ENCODE peak calls at places on chromosomes 13 and 19, in eight cellular contexts. F is upper lobe of left lung, Y is mammary epithelial cell, G is neural progenitor cell, W is transverse colon, O is suprapubic skin, X is heart left ventricle, A is K562. S is an unnamed sample. For H3K4me1 and H3K27me3, the result is how much of the 10 kb centered on the place peaks cover.

GRCh38 chr13:71306821-71307220 is 560.2 kb downstream of the DACH1 start:
- DNase-seq in F (no peak), Y (no peak), G (peak), W (no peak), O (no peak), X (no peak), A (no peak), S (no peak)

GRCh38 chr19:41217741-41218140 is 1.3 kb upstream of the AXL start:
- DNase-seq in F (no peak), Y (no peak), G (no peak), W (no peak), O (no peak), X (no peak), A (no peak), S (no peak)

GRCh38 chr13:36919206-36919832 is 719 bp downstream of the SMAD9 start:
- DNase-seq in F (peak), Y (peak), G (peak), W (peak), O (no peak), X (peak), A (no peak), S (peak)

GRCh38 chr13:77267362-77267761 is 59.5 kb downstream of the MYCBP2 start:
- DNase-seq in F (no peak), Y (no peak), G (no peak), W (no peak), O (no peak), X (no peak), A (no peak), S (no peak)

GRCh38 chr19:5369962-5370367 is 29.4 kb upstream of the PTPRS start:
- DNase-seq in F (no peak), Y (no peak), G (peak), W (peak), O (no peak), X (no peak), A (peak), S (peak)

GRCh38 chr19:49434907-49435577 is 6.3 kb downstream of the SLC17A7 start:
- DNase-seq in F (no peak), Y (no peak), G (no peak), W (no peak), O (peak), X (no peak), A (peak), S (no peak)

GRCh38 chr19:7294571-7295212 is 478 bp upstream of the INSR start:
- DNase-seq in F (peak), Y (peak), G (peak), W (peak), O (peak), X (peak), A (peak), S (peak)

GRCh38 chr13:33644607-33645543 is 173.1 kb upstream of the RFC3 start:
- DNase-seq in F (no peak), Y (peak), G (no peak), W (no peak), O (no peak), X (peak), A (no peak), S (no peak)

GRCh38 chr13:95956589-95957148 is 96.5 kb downstream of the UGGT2 start:
- DNase-seq in F (no peak), Y (peak), G (no peak), W (no peak), O (no peak), X (no peak), A (peak), S (no peak)

GRCh38 chr13:49814551-49815270 is 22.2 kb upstream of the KPNA3 start:
- DNase-seq in F (no peak), Y (no peak), G (no peak), W (no peak), O (no peak), X (no peak), A (no peak), S (no peak)

GRCh38 chr13:28872427-28873176 is 52.5 kb downstream of the MTUS2 start:
- DNase-seq in F (no peak), Y (no peak), G (no peak), W (no peak), O (no peak), X (no peak), A (no peak), S (no peak)

GRCh38 chr13:40288259-40288658 is 378.2 kb downstream of the FOXO1 start:
- DNase-seq in F (no peak), Y (no peak), G (no peak), W (no peak), O (no peak), X (no peak), A (no peak), S (no peak)

GRCh38 chr13:44103721-44104490 is 224.2 kb downstream of the LACC1 start:
- DNase-seq in F (no peak), Y (peak), G (no peak), W (peak), O (no peak), X (no peak), A (no peak), S (no peak)

GRCh38 chr13:31764556-31764955 is 25.2 kb downstream of the RXFP2 start:
- DNase-seq in F (no peak), Y (no peak), G (no peak), W (no peak), O (no peak), X (no peak), A (no peak), S (no peak)

GRCh38 chr19:21101511-21102242 is 19.7 kb downstream of the ZNF714 start:
- DNase-seq in F (no peak), Y (peak), G (no peak), W (no peak), O (no peak), X (no peak), A (no peak), S (no peak)

GRCh38 chr19:55858401-55858800 is 22.1 kb downstream of the NLRP4 start:
- DNase-seq in F (no peak), Y (no peak), G (no peak), W (no peak), O (no peak), X (no peak), A (no peak), S (no peak)

GRCh38 chr19:28399187-28399586 is 813.8 kb downstream of the UQCRFS1 start:
- DNase-seq in F (no peak), Y (no peak), G (no peak), W (no peak), O (no peak), X (no peak), A (no peak), S (no peak)

GRCh38 chr19:2236285-2237050 is at the start of the genes PLEKHJ1 and SF3A2:
- DNase-seq in F (peak), Y (peak), G (peak), W (peak), O (peak), X (peak), A (peak), S (peak)
- H3K4me1 ChIP-seq in F (half or more), Y (under half), G (under half), W (half or more), O (half or more), X (half or more), A (half or more), S (under half)

GRCh38 chr13:83883061-83883523 is 818 bp upstream of the SLITRK1 start:
- DNase-seq in F (no peak), Y (no peak), G (peak), W (no peak), O (no peak), X (no peak), A (no peak), S (no peak)

GRCh38 chr13:83880275-83881027 is 1.8 kb downstream of the SLITRK1 start:
- DNase-seq in F (no peak), Y (no peak), G (peak), W (no peak), O (no peak), X (no peak), A (no peak), S (no peak)

GRCh38 chr13:83882626-83882959 is 319 bp upstream of the SLITRK1 start:
- DNase-seq in F (no peak), Y (no peak), G (no peak), W (no peak), O (no peak), X (no peak), A (no peak), S (no peak)

GRCh38 chr13:83881031-83881727 is 1.1 kb downstream of the SLITRK1 start:
- DNase-seq in F (no peak), Y (no peak), G (peak), W (no peak), O (no peak), X (no peak), A (no peak), S (no peak)

DNA sequence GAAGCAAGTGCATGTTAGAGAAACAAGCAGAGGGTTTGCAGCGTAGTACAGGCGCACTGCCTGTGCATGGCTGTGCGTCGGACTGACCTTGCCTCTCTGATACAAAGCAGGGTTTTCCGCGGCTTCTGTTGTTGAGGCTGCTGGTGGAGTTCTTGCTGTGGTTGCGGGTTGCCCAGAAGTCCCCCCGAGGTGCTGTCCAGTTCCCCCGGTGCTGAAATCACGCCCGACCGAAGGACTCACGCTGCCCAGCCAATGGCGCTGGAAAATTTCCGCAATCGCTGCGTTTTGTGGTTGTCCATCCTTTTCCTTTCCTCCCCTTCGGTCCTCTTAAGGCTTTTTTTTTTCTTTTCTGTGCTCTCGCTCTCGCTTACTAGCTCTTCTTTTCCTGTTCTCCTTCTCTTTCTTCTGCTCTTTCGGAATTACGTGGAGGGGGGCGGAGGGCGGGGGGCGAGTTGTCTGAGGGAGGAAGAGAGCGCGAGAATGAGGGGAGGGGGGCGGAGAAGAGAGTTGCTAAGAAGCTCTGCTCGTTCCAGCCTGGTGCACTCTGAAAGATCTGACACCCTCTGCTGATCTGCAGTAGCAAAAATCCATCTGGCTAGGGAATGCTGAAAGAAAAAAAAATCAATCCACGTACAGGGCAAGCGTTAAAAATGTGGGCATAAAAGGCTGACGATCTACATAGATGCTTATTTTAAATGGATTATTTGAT is at the start of gene SLITRK1:
- DNase-seq in F (peak), Y (peak), G (peak), W (no peak), O (no peak), X (peak), A (peak), S (peak)
- H3K27me3 ChIP-seq in F (under half), Y (under half), G (half or more), W (under half), O (half or more), X (under half), A (under half), S (under half)

GRCh38 chr13:48595330-48596127 is 58.2 kb upstream of the CYSLTR2 start:
- DNase-seq in F (no peak), Y (peak), G (peak), W (peak), O (no peak), X (peak), A (peak), S (no peak)
- H3K27ac ChIP-seq in F (no peak), Y (no peak), G (no peak), W (no peak), O (no peak), X (peak), A (no peak), S (no peak)

GRCh38 chr19:13066231-13066630 is 36.4 kb downstream of the LYL1 start:
- DNase-seq in F (no peak), Y (no peak), G (no peak), W (no peak), O (no peak), X (no peak), A (no peak), S (no peak)
- H3K4me1 ChIP-seq in F (half or more), Y (under half), G (under half), W (half or more), O (half or more), X (half or more), A (half or more), S (under half)

GRCh38 chr19:53942001-53942786 is 20.5 kb upstream of the CACNG8 start:
- DNase-seq in F (peak), Y (no peak), G (peak), W (no peak), O (no peak), X (no peak), A (peak), S (no peak)
- H3K27me3 ChIP-seq in F (under half), Y (under half), G (under half), W (half or more), O (half or more), X (under half), A (under half), S (under half)